ENCODE peak calls at places on chromosomes 4 and X, in four cellular contexts. R, J, K and B are unnamed samples.

GRCh38 chr4:48493485-48494100 is 3.5 kb downstream of the ZAR1 start:
- DNase-seq in R (no peak), J (no peak), K (no peak), B (no peak)

GRCh38 chr4:182277402-182277801 is 34.2 kb downstream of the TENM3 start:
- DNase-seq in R (no peak), J (no peak), K (no peak), B (no peak)

GRCh38 chrX:154121961-154122360 is 22.1 kb upstream of the OPN1LW start:
- DNase-seq in R (no peak), J (no peak), K (no peak), B (no peak)

GRCh38 chr4:6769138-6769983 is 13.2 kb upstream of the KIAA0232 start:
- DNase-seq in R (no peak), J (no peak), K (no peak), B (no peak)

GRCh38 chrX:152904151-152905080 is 6.5 kb downstream of the ZNF185 start:
- DNase-seq in R (peak), J (peak), K (peak), B (peak)

GRCh38 chr4:9384126-9384525 is 21.2 kb downstream of the USP17L30 start:
- DNase-seq in R (no peak), J (no peak), K (no peak), B (no peak)

GRCh38 chr4:13445841-13446790 is 38.0 kb downstream of the RAB28 start:
- DNase-seq in R (peak), J (peak), K (no peak), B (no peak)

GRCh38 chr4:16236402-16237023 is 10.2 kb upstream of the TAPT1 start:
- DNase-seq in R (no peak), J (no peak), K (no peak), B (no peak)

GRCh38 chr4:86356831-86357230 is 3.0 kb downstream of the MAPK10 start:
- DNase-seq in R (no peak), J (no peak), K (no peak), B (no peak)

GRCh38 chr4:150080875-150081274 is 2.6 kb downstream of the DCLK2 start:
- DNase-seq in R (no peak), J (no peak), K (no peak), B (no peak)

GRCh38 chrX:130626521-130626920 is 224.7 kb downstream of the RBMX2 start:
- DNase-seq in R (peak), J (no peak), K (no peak), B (peak)

GRCh38 chr4:25776795-25777194 is 86.0 kb downstream of the SEL1L3 start:
- DNase-seq in R (no peak), J (no peak), K (no peak), B (no peak)

GRCh38 chr4:186472948-186473347 is 82.4 kb downstream of the MTNR1A start:
- DNase-seq in R (peak), J (peak), K (peak), B (peak)

GRCh38 chrX:31038585-31039326 is 33.1 kb downstream of the FTHL17 start:
- DNase-seq in R (peak), J (peak), K (peak), B (peak)

GRCh38 chr4:62548108-62548524 is 1348.0 kb downstream of the ADGRL3 start:
- DNase-seq in R (peak), J (no peak), K (no peak), B (no peak)

GRCh38 chr4:147354994-147355393 is 125.9 kb upstream of the EDNRA start:
- DNase-seq in R (no peak), J (no peak), K (no peak), B (no peak)

GRCh38 chr4:74223098-74223497 is 65.2 kb downstream of the MTHFD2L start:
- DNase-seq in R (no peak), J (no peak), K (no peak), B (no peak)

GRCh38 chrX:68511255-68511654 is 12.4 kb downstream of the YIPF6 start:
- DNase-seq in R (peak), J (peak), K (peak), B (peak)

GRCh38 chr4:114236370-114236769 is 256.9 kb upstream of the ARSJ start:
- DNase-seq in R (no peak), J (no peak), K (no peak), B (no peak)

GRCh38 chr4:107252621-107253020 is 216.5 kb upstream of the DKK2 start:
- DNase-seq in R (no peak), J (no peak), K (no peak), B (no peak)

GRCh38 chrX:105190252-105190853 is 30.1 kb downstream of the TEX13A start:
- DNase-seq in R (peak), J (peak), K (peak), B (peak)

GRCh38 chrX:118495958-118496762 is 545 bp downstream of the DOCK11 start:
- DNase-seq in R (peak), J (peak), K (peak), B (peak)
- H3K4me2 ChIP-seq in R (peak), J (peak), K (peak), B (peak)

DNA sequence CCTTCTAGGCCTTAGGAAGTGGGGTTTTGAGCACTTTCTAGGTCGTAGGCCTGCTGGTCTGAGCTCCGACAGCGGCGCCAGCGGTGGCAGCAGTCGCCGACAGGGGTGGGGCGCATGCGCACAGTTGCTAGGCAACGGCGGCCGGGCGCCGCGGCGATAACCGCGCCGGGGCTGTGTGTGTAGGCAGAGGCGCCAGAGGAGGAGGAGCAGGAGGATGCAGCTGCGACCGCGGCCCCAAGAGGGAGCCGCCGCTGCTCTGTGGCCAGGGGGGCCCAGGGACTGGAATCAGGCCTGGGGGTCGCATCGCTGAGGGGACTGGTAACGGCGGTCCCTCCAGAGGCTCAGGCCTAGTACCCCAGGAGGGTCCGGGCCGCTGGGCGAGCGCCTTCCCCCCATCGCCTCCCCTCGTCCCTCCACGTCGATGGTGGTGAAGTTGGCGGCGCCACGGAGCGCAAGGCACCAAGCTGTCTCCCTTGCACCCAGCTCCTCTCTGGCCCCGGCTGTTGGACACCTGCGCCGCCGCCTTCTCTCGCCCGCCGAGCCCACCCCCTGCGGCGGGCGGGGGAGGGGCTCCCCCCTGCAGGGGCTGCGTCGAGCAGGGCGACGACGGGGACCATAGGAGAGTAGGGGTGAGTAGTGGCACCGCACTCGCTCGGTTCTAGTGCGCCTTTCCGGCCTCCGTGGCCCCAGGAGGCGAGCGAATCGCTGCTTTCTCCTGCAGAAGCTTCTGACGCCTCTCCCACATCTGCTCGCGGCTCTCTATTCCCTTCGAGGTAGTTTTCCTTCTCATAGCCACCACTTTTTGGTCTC is 58.6 kb upstream of the ZC4H2 start:
- DNase-seq in R (peak), J (peak), K (peak), B (peak)
- TF ChIP-seq EZH2phosphoT487 in R (no peak), J (no peak), K (no peak), B (no peak)

GRCh38 chr4:139833131-139833930 is 167.7 kb downstream of the MGST2 start:
- DNase-seq in R (peak), J (no peak), K (no peak), B (peak)
- H3K4me2 ChIP-seq in R (peak), J (no peak), K (no peak), B (peak)

DNA sequence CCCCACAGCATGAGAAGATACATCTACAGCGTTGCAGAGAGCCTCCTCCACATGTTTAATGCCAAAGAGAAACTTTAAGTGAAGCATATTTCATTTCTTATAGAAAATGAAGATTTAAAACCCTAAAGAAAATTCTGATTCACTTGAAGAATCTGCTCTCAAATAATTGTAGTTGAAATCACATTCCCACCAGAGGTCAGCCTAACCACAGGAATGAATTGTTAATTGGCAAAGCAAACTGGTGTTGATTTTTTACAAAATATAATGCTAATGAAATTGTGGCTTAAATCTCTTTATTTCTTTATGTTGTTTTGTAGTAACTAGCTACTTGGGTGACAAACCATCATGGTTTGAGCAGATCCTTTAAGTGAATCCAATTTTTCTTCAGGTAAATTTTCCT is 31.1 kb upstream of the WDR17 start:
- DNase-seq in R (peak), J (peak), K (peak), B (peak)
- TF ChIP-seq EZH2phosphoT487 in R (no peak), J (no peak), K (no peak), B (no peak)